ENCODE peak calls at places on chromosomes 11 and 22, in eight cellular contexts. Q is B cell, K is neural crest cell, G is sigmoid colon, S is WTC11, N is endothelial cell, Z is GM23338, O is heart right ventricle. B is an unnamed sample.

GRCh38 chr11:125166347-125166841 is 1.8 kb downstream of the PKNOX2 start:
- DNase-seq in Q (no peak), K (peak), G (peak), S (no peak), N (peak), Z (peak), O (no peak), B (no peak)

GRCh38 chr11:64265176-64266160 is 14.1 kb downstream of the PLCB3 start:
- DNase-seq in Q (no peak), K (no peak), G (no peak), S (no peak), N (no peak), Z (no peak), O (no peak), B (no peak)

GRCh38 chr22:46107753-46108563 is 42.4 kb upstream of the PPARA start:
- DNase-seq in Q (no peak), K (no peak), G (peak), S (no peak), N (no peak), Z (no peak), O (no peak), B (no peak)

GRCh38 chr11:65132988-65133700 is 1.2 kb downstream of the SYVN1 start:
- DNase-seq in Q (peak), K (no peak), G (peak), S (peak), N (peak), Z (peak), O (peak), B (peak)

GRCh38 chr22:24097961-24098391 is 83.3 kb upstream of the SUSD2 start:
- DNase-seq in Q (no peak), K (no peak), G (peak), S (no peak), N (no peak), Z (no peak), O (no peak), B (no peak)

GRCh38 chr11:108947654-108948570 is 283.0 kb downstream of the DDX10 start:
- DNase-seq in Q (no peak), K (no peak), G (no peak), S (no peak), N (no peak), Z (no peak), O (no peak), B (no peak)

GRCh38 chr22:28246392-28246791 is 327.3 kb upstream of the PITPNB start:
- DNase-seq in Q (no peak), K (no peak), G (no peak), S (no peak), N (no peak), Z (no peak), O (no peak), B (no peak)

GRCh38 chr22:45541580-45541979 is 38.9 kb downstream of the FBLN1 start:
- DNase-seq in Q (no peak), K (no peak), G (no peak), S (no peak), N (no peak), Z (no peak), O (no peak), B (no peak)

GRCh38 chr22:28951969-28952521 is 68.7 kb downstream of the ZNRF3 start:
- DNase-seq in Q (no peak), K (no peak), G (peak), S (peak), N (no peak), Z (peak), O (no peak), B (no peak)

GRCh38 chr11:64916040-64916847 is 765 bp downstream of the ATG2A start:
- DNase-seq in Q (no peak), K (no peak), G (peak), S (no peak), N (peak), Z (peak), O (peak), B (peak)

GRCh38 chr11:118343248-118343647 is 743 bp upstream of the CD3D start:
- DNase-seq in Q (no peak), K (no peak), G (no peak), S (no peak), N (no peak), Z (no peak), O (no peak), B (no peak)

GRCh38 chr11:7292902-7293301 is 41.2 kb downstream of the SYT9 start:
- DNase-seq in Q (no peak), K (no peak), G (no peak), S (no peak), N (no peak), Z (no peak), O (no peak), B (no peak)

GRCh38 chr11:67615455-67616430 is 9.0 kb downstream of the NDUFV1 start:
- DNase-seq in Q (no peak), K (peak), G (no peak), S (peak), N (peak), Z (peak), O (no peak), B (peak)

GRCh38 chr11:128465946-128466688 is 121.2 kb downstream of the ETS1 start:
- DNase-seq in Q (no peak), K (no peak), G (no peak), S (no peak), N (no peak), Z (no peak), O (peak), B (no peak)

GRCh38 chr11:43515090-43515489 is 156.4 kb downstream of the TTC17 start:
- DNase-seq in Q (no peak), K (peak), G (no peak), S (peak), N (peak), Z (peak), O (no peak), B (no peak)

GRCh38 chr11:19345519-19345847 is 104.7 kb upstream of the E2F8 start:
- DNase-seq in Q (no peak), K (peak), G (no peak), S (peak), N (peak), Z (peak), O (no peak), B (peak)

GRCh38 chr11:27282141-27282590 is 80.8 kb downstream of the CCDC34 start:
- DNase-seq in Q (no peak), K (no peak), G (no peak), S (no peak), N (no peak), Z (no peak), O (peak), B (no peak)

DNA sequence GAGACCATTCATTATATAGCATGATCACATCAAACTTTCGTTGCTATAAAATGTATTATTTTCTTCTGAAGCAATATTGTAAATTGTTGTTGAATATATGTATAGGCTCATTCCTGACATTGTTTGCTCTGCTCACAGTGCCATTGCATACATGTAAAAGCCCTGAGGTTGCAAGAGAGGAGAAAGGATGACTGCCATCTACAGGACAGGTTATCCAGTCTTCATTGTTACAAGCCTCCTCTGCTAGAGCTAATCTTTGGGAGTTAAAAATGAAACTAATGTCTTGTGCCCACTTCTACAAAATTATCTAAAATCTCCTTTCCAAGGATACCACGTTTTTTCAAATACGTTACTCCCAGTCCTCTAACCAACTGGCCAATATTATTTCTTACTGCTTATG is 16.4 kb upstream of the OR5AL1 start:
- DNase-seq in Q (no peak), K (no peak), G (no peak), S (no peak), N (no peak), Z (peak), O (no peak), B (no peak)
- TF ChIP-seq CTCF in Q (no peak), K (no peak), G (no peak), S (no peak), N (no peak), Z (peak), O (no peak), B (no peak)

GRCh38 chr22:19756288-19757128 is 4.1 kb upstream of the TBX1 start:
- DNase-seq in Q (peak), K (no peak), G (no peak), S (peak), N (no peak), Z (peak), O (no peak), B (peak)
- TF ChIP-seq CTCF in Q (peak), K (peak), G (no peak), S (peak), N (peak), Z (peak), O (peak), B (peak)

GRCh38 chr22:20436309-20437252 is 1.0 kb downstream of the SCARF2 start:
- DNase-seq in Q (no peak), K (no peak), G (peak), S (peak), N (no peak), Z (peak), O (no peak), B (no peak)
- TF ChIP-seq CTCF in Q (no peak), K (no peak), G (no peak), S (no peak), N (no peak), Z (no peak), O (no peak), B (no peak)

DNA sequence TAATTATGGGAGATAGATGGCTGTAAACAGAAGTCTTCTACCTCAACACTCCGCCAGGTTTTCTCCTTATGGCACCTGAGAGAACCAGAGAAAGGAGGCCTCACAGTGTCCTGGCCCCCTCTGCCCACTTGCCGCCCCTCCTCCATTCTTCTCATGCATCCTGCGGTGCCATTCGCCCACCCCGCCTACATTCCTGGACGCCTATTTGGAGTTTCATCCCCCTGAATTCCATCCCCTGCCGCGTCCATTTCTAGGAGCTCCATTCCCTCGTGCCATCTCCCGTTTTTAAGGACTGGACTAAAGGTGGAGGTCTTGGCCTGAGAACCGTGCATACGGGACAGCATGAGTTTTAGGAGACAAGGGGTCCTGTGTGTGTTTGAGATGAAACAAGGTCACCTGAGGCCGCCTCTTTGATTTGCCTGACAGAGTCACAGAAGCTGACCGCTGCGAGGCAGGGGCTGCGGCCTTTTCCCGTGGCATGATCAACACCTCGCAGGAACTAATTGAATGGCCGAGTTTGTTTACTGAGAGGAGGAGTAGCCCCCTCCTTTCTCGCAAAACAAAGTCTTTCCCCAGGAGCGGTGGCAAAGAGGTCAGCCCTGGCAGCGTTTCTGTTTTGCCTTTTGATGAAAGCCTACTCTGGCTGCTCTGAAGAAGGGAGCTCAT is 246.2 kb downstream of the ST3GAL4 start:
- DNase-seq in Q (no peak), K (peak), G (no peak), S (no peak), N (no peak), Z (peak), O (no peak), B (no peak)
- TF ChIP-seq CTCF in Q (no peak), K (no peak), G (no peak), S (no peak), N (no peak), Z (no peak), O (no peak), B (no peak)

B was measured in GM10248.